ENCODE peak calls at places on chromosome 1, in four cellular contexts. I is spleen, W is BJ, E is cardiac muscle cell. C is an unnamed sample.

GRCh38 chr1:229412056-229412455 is 21.8 kb downstream of the ACTA1 start:
- DNase-seq in W (no peak), I (no peak), E (no peak), C (no peak)

GRCh38 chr1:188433428-188433827 is 1604.7 kb downstream of the PLA2G4A start:
- DNase-seq in W (no peak), E (no peak), I (no peak), C (no peak)

GRCh38 chr1:20660363-20661234 is 570 bp downstream of the DDOST start:
- DNase-seq in E (no peak), I (no peak), W (no peak), C (no peak)

GRCh38 chr1:18322353-18323032 is 158.2 kb upstream of the KLHDC7A start:
- DNase-seq in W (no peak), I (no peak), E (no peak), C (no peak)

GRCh38 chr1:39490596-39491145 is 765 bp upstream of the BMP8A start:
- DNase-seq in W (no peak), E (no peak), I (no peak), C (peak; percentile 68)

GRCh38 chr1:247415423-247416361 is at the start of gene NLRP3:
- DNase-seq in W (no peak), E (no peak), I (peak; percentile 85), C (peak; percentile 75)

GRCh38 chr1:993379-993995 is 6.4 kb downstream of the HES4 start:
- DNase-seq in E (no peak), I (peak; percentile 69), W (no peak), C (peak; percentile 57)

GRCh38 chr1:214584805-214585766 is 17.9 kb upstream of the CENPF start:
- DNase-seq in I (no peak), E (peak; percentile 75), W (no peak), C (no peak)

GRCh38 chr1:177898377-177898648 is 71.5 kb downstream of the SEC16B start:
- DNase-seq in W (no peak), I (no peak), E (no peak), C (no peak)

GRCh38 chr1:109304221-109304915 is 2.4 kb downstream of the MYBPHL start:
- DNase-seq in W (no peak), E (no peak), I (no peak), C (no peak)

GRCh38 chr1:187326554-187326953 is 497.8 kb downstream of the PLA2G4A start:
- DNase-seq in E (no peak), W (no peak), I (no peak), C (no peak)

GRCh38 chr1:117541003-117541402 is 64.8 kb upstream of the TENT5C start:
- DNase-seq in E (peak; percentile 65), I (no peak), W (no peak), C (no peak)

GRCh38 chr1:9890224-9890731 is 19.8 kb downstream of the CTNNBIP1 start:
- DNase-seq in I (no peak), E (peak; percentile 86), W (peak; percentile 61), C (no peak)

GRCh38 chr1:23553896-23554480 is 5.3 kb downstream of the ID3 start:
- DNase-seq in E (no peak), I (no peak), W (no peak), C (no peak)

GRCh38 chr1:31932491-31933316 is 5.5 kb downstream of the PTP4A2 start:
- DNase-seq in E (no peak), W (no peak), I (no peak), C (no peak)

GRCh38 chr1:7705048-7705907 is 65.8 kb upstream of the VAMP3 start:
- DNase-seq in W (no peak), E (no peak), I (peak; percentile 87), C (peak; percentile 76)

GRCh38 chr1:33366766-33367487 is 46.0 kb upstream of the A3GALT2 start:
- DNase-seq in E (no peak), W (no peak), I (no peak), C (no peak)

GRCh38 chr1:116067564-116067887 is 43.7 kb upstream of the MAB21L3 start:
- DNase-seq in W (peak; percentile 77), I (no peak), E (peak; percentile 85), C (no peak)

GRCh38 chr1:40316595-40317393 is at the start of gene COL9A2:
- DNase-seq in W (no peak), E (peak; percentile 37), I (peak; percentile 93), C (no peak)

GRCh38 chr1:14103878-14104430 is 404.0 kb downstream of the PRDM2 start:
- DNase-seq in I (no peak), W (no peak), E (no peak), C (no peak)

GRCh38 chr1:222106369-222106768 is 364.5 kb upstream of the DUSP10 start:
- DNase-seq in I (no peak), W (no peak), E (no peak), C (no peak)

GRCh38 chr1:171756856-171757255 is 15.0 kb upstream of the VAMP4 start:
- DNase-seq in E (no peak), W (no peak), I (no peak), C (no peak)

GRCh38 chr1:53546409-53547155 is 87.4 kb downstream of the DMRTB1 start:
- DNase-seq in E (no peak), W (no peak), I (peak; percentile 44), C (peak; percentile 28)

GRCh38 chr1:89945852-89946476 is 48.9 kb upstream of the ZNF326 start:
- DNase-seq in E (peak; percentile 19), W (no peak), I (no peak), C (no peak)

GRCh38 chr1:233097546-233098254 is 147.3 kb downstream of the NTPCR start:
- DNase-seq in W (no peak), I (no peak), E (no peak), C (no peak)

GRCh38 chr1:175433586-175434267 is 241.2 kb upstream of the KIAA0040 start:
- DNase-seq in I (no peak), E (no peak), W (no peak), C (no peak)

DNA sequence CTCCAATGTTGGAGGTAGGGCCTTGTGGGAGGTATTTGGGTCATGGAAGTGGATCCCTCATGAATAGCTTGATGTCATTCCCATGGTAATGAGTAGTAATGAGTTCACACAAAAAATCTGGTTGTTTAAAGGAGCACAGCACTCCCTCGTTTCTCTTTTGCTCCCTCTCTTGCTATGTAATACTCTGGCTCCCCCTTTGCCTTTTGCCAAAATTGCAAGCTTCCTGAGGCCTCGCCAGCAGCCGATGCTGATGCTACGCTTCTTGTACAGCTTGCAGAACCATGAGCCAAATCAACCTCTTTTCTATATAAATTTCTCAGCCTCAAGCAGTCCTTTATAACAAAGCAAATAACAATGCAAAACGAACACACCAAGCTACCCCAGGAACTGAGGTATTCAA is 80.9 kb downstream of the LHX9 start:
- DNase-seq in W (no peak), I (no peak), E (no peak), C (no peak)
- TF ChIP-seq CTCF in W (no peak), I (no peak), E (no peak), C (no peak)

GRCh38 chr1:93448983-93449805 is 1.3 kb downstream of the FNBP1L start:
- DNase-seq in I (no peak), W (no peak), E (peak; percentile 63), C (peak; percentile 77)
- TF ChIP-seq CTCF in I (no peak), W (peak; percentile 12), E (no peak), C (peak; percentile 7)

DNA sequence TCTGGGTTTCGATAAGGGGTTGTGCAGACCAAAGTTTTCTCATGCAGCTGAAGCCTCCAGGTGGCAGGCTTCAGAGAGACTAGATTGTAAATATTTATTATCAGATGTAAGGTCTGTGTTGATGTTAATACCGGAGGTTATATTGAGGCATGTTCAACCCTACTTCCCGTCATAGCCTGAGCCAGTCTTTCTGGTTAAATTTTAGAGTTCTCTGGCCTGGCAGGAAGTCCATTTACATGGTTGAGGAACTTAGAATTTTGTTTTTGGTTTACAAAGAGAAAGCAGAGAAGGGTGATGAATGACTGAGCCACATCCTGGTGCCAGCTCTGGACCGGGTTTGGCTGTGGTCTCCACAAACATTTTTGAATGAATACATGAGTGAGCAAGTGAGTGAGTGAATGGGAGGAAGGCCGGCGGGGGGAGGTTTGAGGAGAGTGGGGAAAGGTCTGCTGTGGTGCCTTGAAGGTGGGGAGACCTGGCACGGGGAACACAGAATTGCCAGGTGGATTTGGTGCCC is 218.5 kb downstream of the DISC1 start:
- DNase-seq in I (no peak), E (no peak), W (no peak), C (no peak)
- TF ChIP-seq CTCF in I (no peak), E (no peak), W (no peak), C (peak; percentile 17)

GRCh38 chr1:234214129-234214910 is 158.9 kb upstream of the COA6 start:
- DNase-seq in E (peak; percentile 23), W (no peak), I (peak; percentile 85), C (peak; percentile 85)

GRCh38 chr1:234213576-234214128 is 159.6 kb upstream of the COA6 start:
- DNase-seq in I (no peak), E (no peak), W (no peak), C (no peak)

GRCh38 chr1:234216116-234216703 is 157.0 kb upstream of the COA6 start:
- DNase-seq in I (no peak), W (no peak), E (no peak), C (no peak)

GRCh38 chr1:234214911-234215892 is 158.1 kb upstream of the COA6 start:
- DNase-seq in I (no peak), W (no peak), E (no peak), C (peak; percentile 76)

GRCh38 chr1:234212764-234213406 is 160.4 kb upstream of the COA6 start:
- DNase-seq in W (no peak), I (no peak), E (peak; percentile 29), C (no peak)
- TF ChIP-seq CTCF in W (peak; percentile 36), I (peak; percentile 35), E (peak; percentile 48), C (peak; percentile 43)